ENCODE peak calls at places on chromosomes 16 and 17, in eight cellular contexts. One of them, this sample, is unnamed.

GRCh38 chr17:55811536-55811935 is 60.7 kb downstream of the PCTP start:
- DNase-seq in testis: no peak
- DNase-seq in tibial artery: no peak
- DNase-seq in hepatocyte: no peak
- DNase-seq in kidney epithelial cell: no peak
- DNase-seq in MM.1S: no peak
- DNase-seq in uterus: no peak
- DNase-seq in ovary: no peak
- DNase-seq in this sample: no peak

GRCh38 chr16:85051710-85052082 is 24.1 kb downstream of the KIAA0513 start:
- DNase-seq in MM.1S: no peak
- DNase-seq in ovary: no peak
- DNase-seq in tibial artery: no peak
- DNase-seq in hepatocyte: no peak
- DNase-seq in testis: no peak
- DNase-seq in uterus: no peak
- DNase-seq in kidney epithelial cell: no peak
- DNase-seq in this sample: no peak

GRCh38 chr16:56679078-56679730 is 3.1 kb upstream of the MT1X start:
- DNase-seq in ovary: no peak
- DNase-seq in kidney epithelial cell: no peak
- DNase-seq in testis: no peak
- DNase-seq in uterus: no peak
- DNase-seq in hepatocyte: no peak
- DNase-seq in tibial artery: peak; percentile 44
- DNase-seq in MM.1S: no peak
- DNase-seq in this sample: no peak

GRCh38 chr16:87216824-87217205 is 100.4 kb downstream of the C16orf95 start:
- DNase-seq in MM.1S: no peak
- DNase-seq in ovary: no peak
- DNase-seq in testis: no peak
- DNase-seq in tibial artery: peak; percentile 74
- DNase-seq in kidney epithelial cell: no peak
- DNase-seq in hepatocyte: no peak
- DNase-seq in uterus: no peak
- DNase-seq in this sample: no peak

GRCh38 chr16:19524866-19525723 is 1.4 kb downstream of the CCP110 start:
- DNase-seq in uterus: no peak
- DNase-seq in ovary: no peak
- DNase-seq in tibial artery: no peak
- DNase-seq in kidney epithelial cell: no peak
- DNase-seq in testis: no peak
- DNase-seq in hepatocyte: peak; percentile 24
- DNase-seq in MM.1S: peak; percentile 12
- DNase-seq in this sample: no peak

GRCh38 chr17:79952915-79953314 is 82.8 kb downstream of the TBC1D16 start:
- DNase-seq in testis: no peak
- DNase-seq in uterus: no peak
- DNase-seq in tibial artery: peak; percentile 12
- DNase-seq in MM.1S: no peak
- DNase-seq in kidney epithelial cell: no peak
- DNase-seq in hepatocyte: no peak
- DNase-seq in ovary: no peak
- DNase-seq in this sample: no peak

GRCh38 chr17:29838961-29839360 is 91.1 kb downstream of the SSH2 start:
- DNase-seq in MM.1S: no peak
- DNase-seq in ovary: no peak
- DNase-seq in kidney epithelial cell: no peak
- DNase-seq in uterus: no peak
- DNase-seq in tibial artery: no peak
- DNase-seq in hepatocyte: peak; percentile 31
- DNase-seq in testis: no peak
- DNase-seq in this sample: no peak

GRCh38 chr17:17874478-17874877 is 37.7 kb upstream of the SREBF1 start:
- DNase-seq in hepatocyte: no peak
- DNase-seq in MM.1S: no peak
- DNase-seq in tibial artery: no peak
- DNase-seq in uterus: no peak
- DNase-seq in testis: no peak
- DNase-seq in ovary: no peak
- DNase-seq in kidney epithelial cell: no peak
- DNase-seq in this sample: no peak

GRCh38 chr17:72974605-72975232 is 117.8 kb downstream of the SLC39A11 start:
- DNase-seq in hepatocyte: peak; percentile 31
- DNase-seq in uterus: no peak
- DNase-seq in kidney epithelial cell: no peak
- DNase-seq in ovary: no peak
- DNase-seq in tibial artery: no peak
- DNase-seq in testis: no peak
- DNase-seq in MM.1S: no peak
- DNase-seq in this sample: no peak

GRCh38 chr16:88737298-88738166 is 31.2 kb downstream of the CTU2 start:
- DNase-seq in kidney epithelial cell: no peak
- DNase-seq in hepatocyte: peak; percentile 75
- DNase-seq in ovary: peak; percentile 62
- DNase-seq in MM.1S: peak; percentile 64
- DNase-seq in uterus: peak; percentile 66
- DNase-seq in testis: peak; percentile 85
- DNase-seq in tibial artery: peak; percentile 84
- DNase-seq in this sample: peak; percentile 65

GRCh38 chr16:79816081-79816497 is 215.6 kb upstream of the MAF start:
- DNase-seq in ovary: no peak
- DNase-seq in tibial artery: no peak
- DNase-seq in hepatocyte: no peak
- DNase-seq in MM.1S: no peak
- DNase-seq in testis: no peak
- DNase-seq in uterus: peak; percentile 82
- DNase-seq in kidney epithelial cell: no peak
- DNase-seq in this sample: no peak

GRCh38 chr16:49940464-49941224 is 84.4 kb upstream of the CNEP1R1 start:
- DNase-seq in hepatocyte: no peak
- DNase-seq in tibial artery: no peak
- DNase-seq in MM.1S: peak; percentile 72
- DNase-seq in uterus: no peak
- DNase-seq in testis: no peak
- DNase-seq in kidney epithelial cell: no peak
- DNase-seq in ovary: no peak
- DNase-seq in this sample: no peak

GRCh38 chr16:10466861-10467260 is 81.0 kb downstream of the ATF7IP2 start:
- DNase-seq in tibial artery: no peak
- DNase-seq in uterus: no peak
- DNase-seq in ovary: no peak
- DNase-seq in testis: no peak
- DNase-seq in kidney epithelial cell: no peak
- DNase-seq in MM.1S: no peak
- DNase-seq in hepatocyte: no peak
- DNase-seq in this sample: no peak

GRCh38 chr17:78958556-78959191 is 21.0 kb downstream of the LGALS3BP start:
- DNase-seq in uterus: no peak
- DNase-seq in testis: no peak
- DNase-seq in kidney epithelial cell: no peak
- DNase-seq in MM.1S: no peak
- DNase-seq in tibial artery: no peak
- DNase-seq in hepatocyte: peak; percentile 82
- DNase-seq in ovary: no peak
- DNase-seq in this sample: no peak

GRCh38 chr17:8151641-8152111 is 528 bp downstream of the PER1 start:
- DNase-seq in ovary: peak; percentile 88
- DNase-seq in hepatocyte: peak; percentile 78
- DNase-seq in uterus: peak; percentile 96
- DNase-seq in MM.1S: no peak
- DNase-seq in kidney epithelial cell: no peak
- DNase-seq in testis: peak; percentile 91
- DNase-seq in tibial artery: peak; percentile 96
- DNase-seq in this sample: peak; percentile 54

GRCh38 chr17:29718446-29719039 is 95.8 kb upstream of the CORO6 start:
- DNase-seq in MM.1S: no peak
- DNase-seq in tibial artery: no peak
- DNase-seq in ovary: no peak
- DNase-seq in kidney epithelial cell: no peak
- DNase-seq in hepatocyte: no peak
- DNase-seq in testis: no peak
- DNase-seq in uterus: no peak
- DNase-seq in this sample: no peak

GRCh38 chr17:50268632-50269287 is 5.5 kb upstream of the TMEM92 start:
- DNase-seq in ovary: no peak
- DNase-seq in tibial artery: peak; percentile 61
- DNase-seq in kidney epithelial cell: no peak
- DNase-seq in MM.1S: no peak
- DNase-seq in testis: no peak
- DNase-seq in uterus: peak; percentile 18
- DNase-seq in hepatocyte: peak; percentile 23
- DNase-seq in this sample: no peak

GRCh38 chr16:17798721-17799120 is 328.0 kb upstream of the XYLT1 start:
- DNase-seq in ovary: no peak
- DNase-seq in testis: no peak
- DNase-seq in kidney epithelial cell: no peak
- DNase-seq in MM.1S: no peak
- DNase-seq in hepatocyte: no peak
- DNase-seq in tibial artery: no peak
- DNase-seq in uterus: no peak
- DNase-seq in this sample: no peak

GRCh38 chr17:49231563-49231894 is 942 bp upstream of the PHOSPHO1 start:
- DNase-seq in kidney epithelial cell: no peak
- DNase-seq in MM.1S: no peak
- DNase-seq in testis: no peak
- DNase-seq in hepatocyte: no peak
- DNase-seq in uterus: no peak
- DNase-seq in ovary: no peak
- DNase-seq in tibial artery: no peak
- DNase-seq in this sample: no peak
- H3K4me3 ChIP-seq in kidney epithelial cell: no peak overlapping the region
- H3K4me3 ChIP-seq in MM.1S: peak overlapping the region; percentile 91
- H3K4me3 ChIP-seq in testis: no peak overlapping the region
- H3K4me3 ChIP-seq in hepatocyte: no peak overlapping the region
- H3K4me3 ChIP-seq in uterus: no peak overlapping the region
- H3K4me3 ChIP-seq in ovary: no peak overlapping the region
- H3K4me3 ChIP-seq in tibial artery: no peak overlapping the region
- H3K4me3 ChIP-seq in this sample: peak overlapping the region; percentile 62

GRCh38 chr17:82942166-82943130 is 102.6 kb upstream of the ZNF750 start:
- DNase-seq in uterus: peak; percentile 5
- DNase-seq in testis: no peak
- DNase-seq in tibial artery: peak; percentile 40
- DNase-seq in hepatocyte: no peak
- DNase-seq in ovary: peak; percentile 6
- DNase-seq in MM.1S: no peak
- DNase-seq in kidney epithelial cell: no peak
- DNase-seq in this sample: no peak
- H3K36me3 ChIP-seq in uterus: no peaks in the 10 kb centered on the region
- H3K36me3 ChIP-seq in testis: no peaks in the 10 kb centered on the region
- H3K36me3 ChIP-seq in tibial artery: peaks cover 83% of the 10 kb centered on the region
- H3K36me3 ChIP-seq in hepatocyte: no peaks in the 10 kb centered on the region
- H3K36me3 ChIP-seq in ovary: no peaks in the 10 kb centered on the region
- H3K36me3 ChIP-seq in MM.1S: no peaks in the 10 kb centered on the region
- H3K36me3 ChIP-seq in kidney epithelial cell: peaks cover 1% of the 10 kb centered on the region
- H3K36me3 ChIP-seq in this sample: peaks cover 18% of the 10 kb centered on the region

DNA sequence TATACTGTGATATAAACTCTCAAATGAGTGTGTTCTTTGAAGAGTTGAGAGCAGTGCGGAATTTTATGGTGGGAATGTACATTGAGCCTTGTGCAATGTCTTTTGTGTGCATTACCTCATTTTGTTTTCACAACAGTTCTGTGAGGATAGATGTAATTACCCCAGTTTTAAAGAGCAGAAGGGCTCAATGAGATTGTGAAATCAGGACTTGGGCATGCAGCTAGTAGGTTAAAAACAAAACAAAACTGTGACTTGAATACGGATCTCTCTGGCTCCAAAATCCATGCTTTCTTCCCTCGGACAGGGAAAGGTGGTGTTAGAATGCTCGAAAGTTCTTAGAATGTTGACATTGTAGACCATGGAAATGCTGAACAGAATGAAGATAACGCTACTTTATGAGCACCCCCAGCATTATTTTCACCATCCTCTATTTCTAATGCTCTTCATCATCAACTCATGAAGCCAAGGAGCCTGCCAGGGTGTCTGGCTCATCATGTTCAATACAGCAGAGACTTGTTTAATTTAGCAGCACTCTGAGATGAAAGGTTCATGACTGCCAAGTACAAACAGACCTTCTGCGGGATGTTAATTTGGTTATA is 17.1 kb downstream of the MRTFB start:
- DNase-seq in MM.1S: no peak
- DNase-seq in kidney epithelial cell: no peak
- DNase-seq in testis: no peak
- DNase-seq in ovary: no peak
- DNase-seq in uterus: no peak
- DNase-seq in hepatocyte: peak; percentile 43
- DNase-seq in tibial artery: no peak
- DNase-seq in this sample: no peak
- H3K4me3 ChIP-seq in MM.1S: no peak overlapping the region
- H3K4me3 ChIP-seq in kidney epithelial cell: no peak overlapping the region
- H3K4me3 ChIP-seq in testis: no peak overlapping the region
- H3K4me3 ChIP-seq in ovary: no peak overlapping the region
- H3K4me3 ChIP-seq in uterus: no peak overlapping the region
- H3K4me3 ChIP-seq in hepatocyte: no peak overlapping the region
- H3K4me3 ChIP-seq in tibial artery: peak overlapping the region; percentile 13
- H3K4me3 ChIP-seq in this sample: no peak overlapping the region

GRCh38 chr16:71658771-71659170 is 32.8 kb downstream of the MARVELD3 start:
- DNase-seq in hepatocyte: no peak
- DNase-seq in kidney epithelial cell: peak; percentile 44
- DNase-seq in tibial artery: no peak
- DNase-seq in MM.1S: no peak
- DNase-seq in uterus: no peak
- DNase-seq in ovary: no peak
- DNase-seq in testis: no peak
- DNase-seq in this sample: no peak
- H3K36me3 ChIP-seq in hepatocyte: no peaks in the 10 kb centered on the region
- H3K36me3 ChIP-seq in kidney epithelial cell: no peaks in the 10 kb centered on the region
- H3K36me3 ChIP-seq in tibial artery: peaks cover 76% of the 10 kb centered on the region
- H3K36me3 ChIP-seq in MM.1S: no peaks in the 10 kb centered on the region
- H3K36me3 ChIP-seq in uterus: no peaks in the 10 kb centered on the region
- H3K36me3 ChIP-seq in ovary: no peaks in the 10 kb centered on the region
- H3K36me3 ChIP-seq in testis: no peaks in the 10 kb centered on the region
- H3K36me3 ChIP-seq in this sample: peaks cover 36% of the 10 kb centered on the region

GRCh38 chr16:2158262-2158638 is 2.7 kb downstream of the TRAF7 start:
- DNase-seq in hepatocyte: no peak
- DNase-seq in uterus: no peak
- DNase-seq in ovary: no peak
- DNase-seq in kidney epithelial cell: no peak
- DNase-seq in tibial artery: no peak
- DNase-seq in testis: no peak
- DNase-seq in MM.1S: no peak
- DNase-seq in this sample: no peak
- H3K4me3 ChIP-seq in hepatocyte: no peak overlapping the region
- H3K4me3 ChIP-seq in uterus: no peak overlapping the region
- H3K4me3 ChIP-seq in ovary: no peak overlapping the region
- H3K4me3 ChIP-seq in kidney epithelial cell: no peak overlapping the region
- H3K4me3 ChIP-seq in tibial artery: no peak overlapping the region
- H3K4me3 ChIP-seq in testis: no peak overlapping the region
- H3K4me3 ChIP-seq in MM.1S: no peak overlapping the region
- H3K4me3 ChIP-seq in this sample: no peak overlapping the region

DNA sequence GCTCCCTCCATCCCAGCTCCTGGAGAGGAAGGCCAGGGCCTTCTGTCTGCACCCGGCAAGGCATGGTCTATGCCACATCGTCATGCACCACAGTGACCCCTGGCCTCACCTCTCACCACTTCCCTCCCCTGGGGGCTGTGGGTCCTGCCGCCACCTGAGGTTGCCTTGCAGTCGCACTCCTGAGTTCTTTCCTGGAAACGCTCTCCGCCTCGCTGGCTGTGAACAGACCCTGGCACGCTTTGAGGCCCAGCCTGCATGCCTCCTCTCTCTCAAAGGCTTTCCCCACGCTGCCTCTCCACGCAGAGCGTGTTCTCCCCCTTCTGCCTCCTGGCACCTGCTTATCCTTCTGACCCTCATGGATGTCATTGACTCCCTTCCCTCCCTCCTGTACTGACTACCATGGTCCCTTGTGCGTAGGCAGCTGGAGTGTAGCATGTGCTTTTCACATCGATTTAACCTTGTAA is 45.4 kb downstream of the SEC14L1 start:
- DNase-seq in uterus: no peak
- DNase-seq in kidney epithelial cell: no peak
- DNase-seq in testis: peak; percentile 79
- DNase-seq in ovary: no peak
- DNase-seq in tibial artery: no peak
- DNase-seq in MM.1S: no peak
- DNase-seq in hepatocyte: no peak
- DNase-seq in this sample: no peak
- H3K36me3 ChIP-seq in uterus: no peaks in the 10 kb centered on the region
- H3K36me3 ChIP-seq in kidney epithelial cell: no peaks in the 10 kb centered on the region
- H3K36me3 ChIP-seq in testis: no peaks in the 10 kb centered on the region
- H3K36me3 ChIP-seq in ovary: no peaks in the 10 kb centered on the region
- H3K36me3 ChIP-seq in tibial artery: peaks cover 8% of the 10 kb centered on the region
- H3K36me3 ChIP-seq in MM.1S: peaks cover 1% of the 10 kb centered on the region
- H3K36me3 ChIP-seq in hepatocyte: no peaks in the 10 kb centered on the region
- H3K36me3 ChIP-seq in this sample: no peaks in the 10 kb centered on the region

This sample was measured in naive thymus-derived CD4-positive, alpha-beta T cell.